ENCODE peak calls at places on chromosomes 1 and 21, in seven cellular contexts. One of them, this sample, is unnamed. For H3K4me1, the result is how much of the 10 kb centered on the place peaks cover.

GRCh38 chr1:78586572-78586971 is 33.7 kb upstream of the IFI44L start:
- DNase-seq in BE2C: no peak
- DNase-seq in mammary epithelial cell: peak
- DNase-seq in OCI-LY7: no peak
- DNase-seq in A549: no peak
- DNase-seq in GM12878: no peak
- DNase-seq in body of pancreas: no peak
- DNase-seq in this sample: no peak

GRCh38 chr1:165632491-165632890 is 1.5 kb downstream of the MGST3 start:
- DNase-seq in BE2C: no peak
- DNase-seq in mammary epithelial cell: no peak
- DNase-seq in OCI-LY7: no peak
- DNase-seq in A549: no peak
- DNase-seq in GM12878: no peak
- DNase-seq in body of pancreas: no peak
- DNase-seq in this sample: no peak

GRCh38 chr1:68770817-68771216 is 273.9 kb upstream of the DEPDC1 start:
- DNase-seq in BE2C: no peak
- DNase-seq in mammary epithelial cell: no peak
- DNase-seq in OCI-LY7: no peak
- DNase-seq in A549: no peak
- DNase-seq in GM12878: no peak
- DNase-seq in body of pancreas: no peak
- DNase-seq in this sample: no peak

GRCh38 chr1:202952818-202953217 is 5.3 kb downstream of the ADIPOR1 start:
- DNase-seq in BE2C: no peak
- DNase-seq in mammary epithelial cell: peak
- DNase-seq in OCI-LY7: no peak
- DNase-seq in A549: no peak
- DNase-seq in GM12878: no peak
- DNase-seq in body of pancreas: no peak
- DNase-seq in this sample: no peak

GRCh38 chr1:43286115-43286514 is 734 bp upstream of the C1orf210 start:
- DNase-seq in BE2C: no peak
- DNase-seq in mammary epithelial cell: no peak
- DNase-seq in OCI-LY7: no peak
- DNase-seq in A549: no peak
- DNase-seq in GM12878: no peak
- DNase-seq in body of pancreas: no peak
- DNase-seq in this sample: peak

GRCh38 chr1:59076612-59077011 is 220.3 kb upstream of the FGGY start:
- DNase-seq in BE2C: no peak
- DNase-seq in mammary epithelial cell: no peak
- DNase-seq in OCI-LY7: peak
- DNase-seq in A549: no peak
- DNase-seq in GM12878: no peak
- DNase-seq in body of pancreas: no peak
- DNase-seq in this sample: no peak

GRCh38 chr1:224700915-224701531 is 84.9 kb downstream of the CNIH3 start:
- DNase-seq in BE2C: peak
- DNase-seq in mammary epithelial cell: no peak
- DNase-seq in OCI-LY7: peak
- DNase-seq in A549: peak
- DNase-seq in GM12878: peak
- DNase-seq in body of pancreas: no peak
- DNase-seq in this sample: peak

GRCh38 chr1:160629286-160630210 is 17.3 kb downstream of the SLAMF1 start:
- DNase-seq in BE2C: no peak
- DNase-seq in mammary epithelial cell: no peak
- DNase-seq in OCI-LY7: no peak
- DNase-seq in A549: no peak
- DNase-seq in GM12878: no peak
- DNase-seq in body of pancreas: no peak
- DNase-seq in this sample: peak

GRCh38 chr1:244897476-244898254 is 33.3 kb upstream of the HNRNPU start:
- DNase-seq in BE2C: no peak
- DNase-seq in mammary epithelial cell: no peak
- DNase-seq in OCI-LY7: no peak
- DNase-seq in A549: no peak
- DNase-seq in GM12878: no peak
- DNase-seq in body of pancreas: no peak
- DNase-seq in this sample: no peak

GRCh38 chr1:81801834-81802531 is 1.2 kb downstream of the ADGRL2 start:
- DNase-seq in BE2C: peak
- DNase-seq in mammary epithelial cell: peak
- DNase-seq in OCI-LY7: no peak
- DNase-seq in A549: no peak
- DNase-seq in GM12878: no peak
- DNase-seq in body of pancreas: peak
- DNase-seq in this sample: peak

GRCh38 chr1:21673277-21673780 is 4.2 kb upstream of the RAP1GAP start:
- DNase-seq in BE2C: no peak
- DNase-seq in mammary epithelial cell: no peak
- DNase-seq in OCI-LY7: no peak
- DNase-seq in A549: no peak
- DNase-seq in GM12878: no peak
- DNase-seq in body of pancreas: peak
- DNase-seq in this sample: peak

GRCh38 chr1:85199667-85200366 is 999 bp downstream of the SYDE2 start:
- DNase-seq in BE2C: no peak
- DNase-seq in mammary epithelial cell: peak
- DNase-seq in OCI-LY7: no peak
- DNase-seq in A549: no peak
- DNase-seq in GM12878: no peak
- DNase-seq in body of pancreas: no peak
- DNase-seq in this sample: no peak

GRCh38 chr21:44370771-44371410 is 17.5 kb downstream of the TRPM2 start:
- DNase-seq in BE2C: no peak
- DNase-seq in mammary epithelial cell: no peak
- DNase-seq in OCI-LY7: no peak
- DNase-seq in A549: no peak
- DNase-seq in GM12878: no peak
- DNase-seq in body of pancreas: no peak
- DNase-seq in this sample: no peak

GRCh38 chr21:34333150-34333739 is 30.6 kb upstream of the KCNE2 start:
- DNase-seq in BE2C: no peak
- DNase-seq in mammary epithelial cell: peak
- DNase-seq in OCI-LY7: no peak
- DNase-seq in A549: no peak
- DNase-seq in GM12878: no peak
- DNase-seq in body of pancreas: no peak
- DNase-seq in this sample: no peak

GRCh38 chr1:190578531-190578930 is 100.9 kb upstream of the BRINP3 start:
- DNase-seq in BE2C: no peak
- DNase-seq in mammary epithelial cell: no peak
- DNase-seq in OCI-LY7: no peak
- DNase-seq in A549: no peak
- DNase-seq in GM12878: no peak
- DNase-seq in body of pancreas: no peak
- DNase-seq in this sample: no peak

GRCh38 chr1:163772266-163772665 is 450.5 kb downstream of the NUF2 start:
- DNase-seq in BE2C: no peak
- DNase-seq in mammary epithelial cell: no peak
- DNase-seq in OCI-LY7: no peak
- DNase-seq in A549: no peak
- DNase-seq in GM12878: no peak
- DNase-seq in body of pancreas: no peak
- DNase-seq in this sample: no peak

GRCh38 chr1:38817267-38817957 is 42.2 kb downstream of the RRAGC start:
- DNase-seq in BE2C: no peak
- DNase-seq in mammary epithelial cell: no peak
- DNase-seq in OCI-LY7: no peak
- DNase-seq in A549: no peak
- DNase-seq in GM12878: no peak
- DNase-seq in body of pancreas: no peak
- DNase-seq in this sample: no peak

GRCh38 chr1:37474697-37475379 is 458 bp downstream of the ZC3H12A start:
- DNase-seq in BE2C: no peak
- DNase-seq in mammary epithelial cell: no peak
- DNase-seq in OCI-LY7: peak
- DNase-seq in A549: no peak
- DNase-seq in GM12878: no peak
- DNase-seq in body of pancreas: peak
- DNase-seq in this sample: no peak

GRCh38 chr1:116534014-116534739 is 36.6 kb downstream of the CD58 start:
- DNase-seq in BE2C: no peak
- DNase-seq in mammary epithelial cell: no peak
- DNase-seq in OCI-LY7: no peak
- DNase-seq in A549: no peak
- DNase-seq in GM12878: no peak
- DNase-seq in body of pancreas: no peak
- DNase-seq in this sample: peak
- H3K4me3 ChIP-seq in BE2C: no peak
- H3K4me3 ChIP-seq in mammary epithelial cell: no peak
- H3K4me3 ChIP-seq in OCI-LY7: no peak
- H3K4me3 ChIP-seq in A549: no peak
- H3K4me3 ChIP-seq in GM12878: no peak
- H3K4me3 ChIP-seq in body of pancreas: no peak
- H3K4me3 ChIP-seq in this sample: no peak

GRCh38 chr1:109874445-109874844 is 36.2 kb upstream of the CSF1 start:
- DNase-seq in BE2C: no peak
- DNase-seq in mammary epithelial cell: no peak
- DNase-seq in OCI-LY7: no peak
- DNase-seq in A549: no peak
- DNase-seq in GM12878: no peak
- DNase-seq in body of pancreas: no peak
- DNase-seq in this sample: no peak

GRCh38 chr1:109877776-109878175 is 32.9 kb upstream of the CSF1 start:
- DNase-seq in BE2C: no peak
- DNase-seq in mammary epithelial cell: no peak
- DNase-seq in OCI-LY7: no peak
- DNase-seq in A549: no peak
- DNase-seq in GM12878: no peak
- DNase-seq in body of pancreas: no peak
- DNase-seq in this sample: no peak

GRCh38 chr1:109876617-109877319 is 33.9 kb upstream of the CSF1 start:
- DNase-seq in BE2C: no peak
- DNase-seq in mammary epithelial cell: no peak
- DNase-seq in OCI-LY7: no peak
- DNase-seq in A549: no peak
- DNase-seq in GM12878: no peak
- DNase-seq in body of pancreas: no peak
- DNase-seq in this sample: no peak

GRCh38 chr1:109877320-109877771 is 33.3 kb upstream of the CSF1 start:
- DNase-seq in BE2C: no peak
- DNase-seq in mammary epithelial cell: peak
- DNase-seq in OCI-LY7: no peak
- DNase-seq in A549: peak
- DNase-seq in GM12878: no peak
- DNase-seq in body of pancreas: peak
- DNase-seq in this sample: peak

DNA sequence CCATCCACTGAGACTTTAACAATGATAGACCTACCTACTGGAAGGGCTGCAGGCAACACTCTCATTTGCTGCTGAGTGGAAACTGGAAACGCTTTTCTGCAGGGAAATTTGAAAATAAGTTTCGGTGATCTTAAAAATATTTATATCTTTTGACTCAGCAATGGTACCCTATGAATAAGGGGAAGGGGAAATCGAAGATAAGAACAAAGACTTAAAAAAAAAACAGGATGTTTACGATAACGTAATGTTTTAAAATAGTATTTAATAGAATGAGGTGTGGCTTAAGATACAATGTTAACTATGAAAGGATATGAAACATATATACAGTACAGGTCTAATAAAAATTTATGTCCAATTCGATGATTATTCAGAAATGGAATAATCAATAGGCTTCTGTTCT is 34.8 kb upstream of the CSF1 start:
- DNase-seq in BE2C: no peak
- DNase-seq in mammary epithelial cell: no peak
- DNase-seq in OCI-LY7: no peak
- DNase-seq in A549: no peak
- DNase-seq in GM12878: no peak
- DNase-seq in body of pancreas: no peak
- DNase-seq in this sample: no peak
- H3K4me1 ChIP-seq in BE2C: under half
- H3K4me1 ChIP-seq in mammary epithelial cell: under half
- H3K4me1 ChIP-seq in OCI-LY7: under half
- H3K4me1 ChIP-seq in A549: half or more
- H3K4me1 ChIP-seq in GM12878: under half
- H3K4me1 ChIP-seq in body of pancreas: under half
- H3K4me1 ChIP-seq in this sample: under half

GRCh38 chr21:20045197-20045596 is 953.0 kb upstream of the NCAM2 start:
- DNase-seq in BE2C: no peak
- DNase-seq in mammary epithelial cell: no peak
- DNase-seq in OCI-LY7: no peak
- DNase-seq in A549: no peak
- DNase-seq in GM12878: no peak
- DNase-seq in body of pancreas: no peak
- DNase-seq in this sample: no peak

DNA sequence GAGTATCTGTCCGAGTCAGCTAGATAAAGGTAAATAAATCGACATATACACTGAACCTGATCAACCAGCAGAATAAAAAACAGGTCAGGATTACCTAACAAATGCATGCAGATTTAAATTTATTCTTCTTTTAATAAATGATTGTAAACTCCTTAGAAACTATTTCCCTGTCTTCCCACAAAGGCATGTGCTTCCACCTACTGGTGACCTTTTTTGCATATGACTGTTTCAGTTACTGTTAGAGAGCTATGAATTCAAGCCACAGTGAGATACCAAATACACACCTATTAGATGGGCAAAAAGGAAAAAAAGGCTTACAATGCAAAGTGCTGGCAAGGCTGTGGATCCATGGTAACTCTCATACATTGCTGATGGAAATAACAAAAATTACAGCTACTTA is 957.4 kb upstream of the NCAM2 start:
- DNase-seq in BE2C: no peak
- DNase-seq in mammary epithelial cell: no peak
- DNase-seq in OCI-LY7: no peak
- DNase-seq in A549: no peak
- DNase-seq in GM12878: no peak
- DNase-seq in body of pancreas: no peak
- DNase-seq in this sample: no peak
- TF ChIP-seq CTCF in BE2C: peak
- TF ChIP-seq CTCF in mammary epithelial cell: no peak
- TF ChIP-seq CTCF in OCI-LY7: no peak
- TF ChIP-seq CTCF in A549: no peak
- TF ChIP-seq CTCF in GM12878: no peak
- TF ChIP-seq CTCF in body of pancreas: peak
- TF ChIP-seq CTCF in this sample: no peak

DNA sequence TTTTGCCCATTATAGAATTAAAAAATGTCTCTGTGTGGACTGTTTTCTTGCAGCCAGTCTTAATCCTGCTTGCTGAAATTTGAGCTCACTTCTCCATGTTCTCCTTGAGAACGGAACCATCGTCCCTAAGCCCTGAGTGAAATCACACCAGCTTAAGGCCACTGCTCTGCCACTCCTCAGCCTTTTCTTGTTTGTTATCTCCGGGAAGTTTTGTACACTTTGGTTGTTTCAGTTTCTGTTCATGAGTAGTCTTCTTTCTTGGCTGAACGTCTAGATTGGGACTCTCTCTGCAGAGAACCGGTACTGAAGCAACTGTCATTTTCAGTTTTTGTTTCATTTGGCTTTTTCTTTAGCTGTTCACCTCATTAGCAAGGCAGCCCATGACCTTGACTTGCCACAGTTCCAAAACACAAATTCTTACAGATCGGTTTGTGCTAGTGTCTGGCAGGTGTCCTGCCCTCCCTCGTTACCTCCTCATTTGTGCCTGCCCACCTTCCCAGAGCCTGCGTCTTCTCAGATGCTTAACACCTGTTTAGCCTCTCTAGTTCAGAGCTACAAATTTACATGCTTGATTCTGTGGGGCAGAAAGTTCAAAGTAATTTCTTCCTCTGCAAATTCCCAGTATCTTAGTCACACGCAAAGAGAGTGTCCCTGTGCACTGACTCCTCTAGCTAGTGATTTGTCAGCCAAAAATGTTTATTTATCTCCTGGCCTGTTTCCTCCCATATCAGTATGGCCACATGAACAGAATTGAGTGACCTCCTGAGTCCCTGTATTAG is 12.4 kb downstream of the PSEN2 start:
- DNase-seq in BE2C: no peak
- DNase-seq in mammary epithelial cell: no peak
- DNase-seq in OCI-LY7: peak
- DNase-seq in A549: no peak
- DNase-seq in GM12878: peak
- DNase-seq in body of pancreas: no peak
- DNase-seq in this sample: no peak
- H3K4me3 ChIP-seq in BE2C: no peak
- H3K4me3 ChIP-seq in mammary epithelial cell: no peak
- H3K4me3 ChIP-seq in OCI-LY7: peak
- H3K4me3 ChIP-seq in A549: no peak
- H3K4me3 ChIP-seq in GM12878: peak
- H3K4me3 ChIP-seq in body of pancreas: no peak
- H3K4me3 ChIP-seq in this sample: no peak

This sample was measured in mucosa of descending colon.